ENCODE peak calls at places on chromosomes 3 and 15, in four cellular contexts. X is ovary, U is HCT116, K is GM23338. Y is an unnamed sample.

GRCh38 chr3:124584552-124585391 is 145.5 kb upstream of the UMPS start:
- DNase-seq in X (peak), U (peak), K (peak), Y (no peak)

GRCh38 chr3:12005951-12006625 is 1.9 kb downstream of the SYN2 start:
- DNase-seq in X (no peak), K (peak), U (no peak), Y (no peak)

GRCh38 chr15:90364251-90364650 is 12.2 kb downstream of the ZNF774 start:
- DNase-seq in U (no peak), K (no peak), X (no peak), Y (no peak)

GRCh38 chr15:39969871-39970270 is 36.0 kb downstream of the EIF2AK4 start:
- DNase-seq in K (no peak), X (peak), U (peak), Y (peak)

GRCh38 chr3:187112934-187113793 is 26.1 kb downstream of the RPL39L start:
- DNase-seq in X (no peak), U (peak), K (peak), Y (no peak)

GRCh38 chr15:96893159-96893906 is 562.8 kb downstream of the NR2F2 start:
- DNase-seq in K (peak), U (no peak), X (no peak), Y (peak)

GRCh38 chr3:79467721-79468120 is 300.1 kb downstream of the ROBO1 start:
- DNase-seq in X (no peak), K (peak), U (no peak), Y (no peak)

GRCh38 chr15:43541785-43542184 is 24.4 kb downstream of the MAP1A start:
- DNase-seq in U (no peak), X (no peak), K (no peak), Y (no peak)

GRCh38 chr15:25565470-25566264 is 126.8 kb upstream of the UBE3A start:
- DNase-seq in X (no peak), U (no peak), K (no peak), Y (no peak)

GRCh38 chr15:25568751-25569150 is 129.9 kb upstream of the UBE3A start:
- DNase-seq in X (no peak), K (no peak), U (no peak), Y (no peak)

GRCh38 chr15:25557916-25558315 is 119.1 kb upstream of the UBE3A start:
- DNase-seq in X (no peak), U (no peak), K (no peak), Y (no peak)

GRCh38 chr15:25563571-25563970 is 124.7 kb upstream of the UBE3A start:
- DNase-seq in U (no peak), X (no peak), K (peak), Y (no peak)
- H3K27ac ChIP-seq in U (no peak), X (no peak), K (no peak), Y (no peak)

GRCh38 chr15:52277575-52277974 is 18.0 kb downstream of the MYO5C start:
- DNase-seq in K (no peak), X (no peak), U (no peak), Y (no peak)
- H3K27ac ChIP-seq in K (no peak), X (no peak), U (no peak), Y (no peak)

DNA sequence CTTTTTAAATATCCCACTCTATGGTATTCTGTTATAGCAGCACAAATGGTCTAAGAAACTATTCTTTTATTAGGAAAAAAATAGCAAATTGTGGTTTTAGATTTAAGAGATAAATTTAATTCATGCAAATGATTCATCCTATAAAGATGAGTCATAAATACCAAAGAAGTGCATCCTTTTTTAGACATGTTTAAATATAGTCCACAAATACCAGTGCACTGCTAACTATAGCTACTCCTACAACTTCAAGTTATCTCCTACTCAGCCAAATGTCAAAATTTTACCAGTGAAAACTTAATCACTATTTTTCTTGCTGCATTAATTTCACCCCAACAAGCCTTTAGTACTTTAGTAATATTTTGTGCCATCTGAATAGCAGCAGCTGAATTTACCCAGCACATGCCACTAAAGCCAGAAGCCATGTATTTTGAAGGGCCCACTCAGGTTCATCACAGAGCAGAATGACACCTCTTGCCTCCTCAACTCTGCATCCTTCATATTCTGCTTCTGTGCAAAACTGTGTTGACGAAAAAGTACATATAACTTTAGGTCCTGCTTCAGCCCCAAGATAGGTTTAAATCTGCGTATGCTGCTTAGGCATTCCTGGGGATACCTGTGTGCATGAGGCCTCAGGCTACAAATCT is 24.9 kb downstream of the CX3CR1 start:
- DNase-seq in K (no peak), U (no peak), X (no peak), Y (no peak)
- H3K27ac ChIP-seq in K (no peak), U (no peak), X (no peak), Y (no peak)

DNA sequence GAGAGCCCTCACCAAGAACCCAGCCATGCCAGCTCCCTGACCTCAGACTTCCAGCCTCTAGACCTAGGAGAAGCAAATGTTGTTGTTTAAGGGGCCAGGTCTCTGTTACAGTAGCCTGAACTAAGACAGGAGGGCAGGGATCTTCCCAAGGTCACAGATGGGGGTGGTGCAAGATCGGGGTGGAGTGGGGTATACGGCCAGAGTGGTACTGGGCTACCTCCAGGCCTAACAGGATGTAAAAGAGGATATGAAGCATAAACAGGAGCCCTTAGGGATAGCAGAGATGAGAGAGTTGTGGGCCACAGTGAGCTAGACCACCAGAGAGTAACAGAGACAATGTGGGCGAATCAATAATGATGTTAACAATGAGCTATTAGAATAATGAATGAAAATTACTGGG is 82.9 kb downstream of the TOP2B start:
- DNase-seq in U (no peak), K (no peak), X (no peak), Y (no peak)
- H3K27ac ChIP-seq in U (no peak), K (no peak), X (no peak), Y (no peak)

GRCh38 chr3:33104803-33105202 is 7.9 kb upstream of the GLB1 start:
- DNase-seq in U (no peak), X (no peak), K (no peak), Y (no peak)
- H3K27ac ChIP-seq in U (no peak), X (no peak), K (no peak), Y (no peak)

DNA sequence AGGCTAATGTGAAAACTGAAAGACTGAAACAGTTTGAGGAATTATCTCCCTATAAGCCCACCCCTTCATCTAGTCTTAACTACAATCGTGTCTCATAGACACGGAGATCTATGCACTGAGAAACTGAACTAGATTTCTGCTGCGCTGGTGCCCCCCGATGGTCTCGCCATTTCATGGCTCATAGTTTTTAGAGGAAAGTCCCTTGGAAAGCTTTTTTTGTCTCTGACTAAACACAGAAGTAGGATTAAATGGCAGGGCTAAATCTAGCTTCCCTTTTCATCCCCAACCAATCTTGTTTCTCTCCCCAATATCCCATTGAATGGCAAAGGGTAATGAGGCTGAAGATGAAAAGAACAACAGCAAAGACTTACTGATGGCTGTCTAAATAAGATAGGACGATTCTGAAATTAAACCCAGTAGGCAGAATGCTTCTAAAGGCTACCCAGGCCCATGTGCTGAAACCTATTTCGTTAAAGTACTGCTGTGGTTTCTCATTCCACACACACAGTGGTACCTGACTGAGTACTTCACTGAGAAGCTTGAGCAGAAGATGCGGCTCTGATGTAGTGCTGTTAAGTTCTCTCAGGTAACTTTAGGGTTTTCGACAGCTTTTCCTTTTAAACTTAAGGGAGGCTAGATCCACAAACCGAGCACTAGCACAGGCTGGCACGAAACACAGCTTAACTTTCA is 142.7 kb downstream of the GADL1 start:
- DNase-seq in K (peak), X (peak), U (peak), Y (no peak)
- H3K27ac ChIP-seq in K (no peak), X (no peak), U (no peak), Y (no peak)

GRCh38 chr3:114437897-114438296 is 144.1 kb downstream of the TIGIT start:
- DNase-seq in U (no peak), X (no peak), K (no peak), Y (no peak)
- H3K27ac ChIP-seq in U (no peak), X (no peak), K (no peak), Y (no peak)

DNA sequence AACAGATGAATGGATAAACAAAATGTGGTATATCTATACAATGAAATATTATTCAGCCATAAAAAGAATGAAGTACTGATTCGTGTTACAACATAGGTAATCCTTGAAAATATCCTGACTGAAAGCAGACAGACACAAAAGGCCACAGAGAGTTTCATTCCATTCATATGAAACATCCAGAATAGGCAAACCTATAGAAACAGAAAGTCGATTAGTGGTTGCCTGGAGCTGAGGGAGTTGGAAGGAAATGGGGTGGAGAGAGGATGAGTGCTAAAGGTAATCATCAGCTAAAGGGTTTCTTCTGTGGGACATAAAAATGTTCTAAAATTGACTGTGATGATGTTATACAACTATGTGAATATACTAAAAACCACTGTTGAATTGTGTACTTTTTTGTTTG is 22.9 kb downstream of the FOXP1 start:
- DNase-seq in X (no peak), K (no peak), U (no peak), Y (no peak)
- H3K27ac ChIP-seq in X (no peak), K (no peak), U (no peak), Y (peak)